ENCODE peak calls at places on chromosomes 6 and 20, in five cellular contexts. One of them, this sample, is unnamed.
A peak's percentile ranks its signal among the peaks of the same experiment; 100 is the strongest.

GRCh38 chr20:49099011-49099410 is 52.9 kb downstream of the CSE1L start:
- DNase-seq in tibial artery: no peak
- DNase-seq in Peyer's patch: no peak
- DNase-seq in colonic mucosa: no peak
- DNase-seq in IMR-90: no peak
- DNase-seq in this sample: no peak

GRCh38 chr6:72040106-72040505 is 153.8 kb downstream of the RIMS1 start:
- DNase-seq in tibial artery: no peak
- DNase-seq in Peyer's patch: no peak
- DNase-seq in colonic mucosa: no peak
- DNase-seq in IMR-90: peak; percentile 8
- DNase-seq in this sample: no peak

GRCh38 chr6:37806213-37806612 is 13.3 kb upstream of the ZFAND3 start:
- DNase-seq in tibial artery: no peak
- DNase-seq in Peyer's patch: peak; percentile 57
- DNase-seq in colonic mucosa: no peak
- DNase-seq in IMR-90: no peak
- DNase-seq in this sample: no peak

GRCh38 chr6:168126566-168127383 is 47.8 kb upstream of the FRMD1 start:
- DNase-seq in tibial artery: no peak
- DNase-seq in Peyer's patch: peak; percentile 15
- DNase-seq in colonic mucosa: peak; percentile 13
- DNase-seq in IMR-90: no peak
- DNase-seq in this sample: no peak

GRCh38 chr6:31065556-31065955 is 46.8 kb downstream of the C6orf15 start:
- DNase-seq in tibial artery: no peak
- DNase-seq in Peyer's patch: no peak
- DNase-seq in colonic mucosa: no peak
- DNase-seq in IMR-90: peak; percentile 16
- DNase-seq in this sample: no peak

GRCh38 chr6:38131527-38131965 is 312.0 kb downstream of the ZFAND3 start:
- DNase-seq in tibial artery: no peak
- DNase-seq in Peyer's patch: no peak
- DNase-seq in colonic mucosa: no peak
- DNase-seq in IMR-90: peak; percentile 99
- DNase-seq in this sample: no peak

GRCh38 chr6:111280445-111280844 is 193.1 kb downstream of the SLC16A10 start:
- DNase-seq in tibial artery: no peak
- DNase-seq in Peyer's patch: no peak
- DNase-seq in colonic mucosa: no peak
- DNase-seq in IMR-90: peak; percentile 39
- DNase-seq in this sample: no peak

GRCh38 chr20:63319164-63320040 is 26.4 kb downstream of the COL20A1 start:
- DNase-seq in tibial artery: peak; percentile 14
- DNase-seq in Peyer's patch: no peak
- DNase-seq in colonic mucosa: no peak
- DNase-seq in IMR-90: no peak
- DNase-seq in this sample: no peak

GRCh38 chr6:38133932-38134703 is 314.6 kb downstream of the ZFAND3 start:
- DNase-seq in tibial artery: no peak
- DNase-seq in Peyer's patch: no peak
- DNase-seq in colonic mucosa: no peak
- DNase-seq in IMR-90: no peak
- DNase-seq in this sample: no peak

GRCh38 chr6:13761361-13762036 is 49.9 kb upstream of the RANBP9 start:
- DNase-seq in tibial artery: no peak
- DNase-seq in Peyer's patch: no peak
- DNase-seq in colonic mucosa: no peak
- DNase-seq in IMR-90: peak; percentile 25
- DNase-seq in this sample: no peak

GRCh38 chr6:35219683-35220326 is 6.0 kb downstream of the SCUBE3 start:
- DNase-seq in tibial artery: no peak
- DNase-seq in Peyer's patch: no peak
- DNase-seq in colonic mucosa: no peak
- DNase-seq in IMR-90: peak; percentile 55
- DNase-seq in this sample: no peak

GRCh38 chr6:75209432-75209723 is 3.5 kb upstream of the COL12A1 start:
- DNase-seq in tibial artery: no peak
- DNase-seq in Peyer's patch: no peak
- DNase-seq in colonic mucosa: no peak
- DNase-seq in IMR-90: no peak
- DNase-seq in this sample: no peak

GRCh38 chr20:63309261-63310071 is 16.5 kb downstream of the COL20A1 start:
- DNase-seq in tibial artery: no peak
- DNase-seq in Peyer's patch: no peak
- DNase-seq in colonic mucosa: no peak
- DNase-seq in IMR-90: peak; percentile 24
- DNase-seq in this sample: peak; percentile 37

GRCh38 chr6:74551896-74552295 is 654.0 kb downstream of the COL12A1 start:
- DNase-seq in tibial artery: no peak
- DNase-seq in Peyer's patch: no peak
- DNase-seq in colonic mucosa: no peak
- DNase-seq in IMR-90: peak; percentile 71
- DNase-seq in this sample: no peak

GRCh38 chr6:95145457-95145856 is 431.9 kb upstream of the MANEA start:
- DNase-seq in tibial artery: no peak
- DNase-seq in Peyer's patch: no peak
- DNase-seq in colonic mucosa: no peak
- DNase-seq in IMR-90: no peak
- DNase-seq in this sample: no peak

GRCh38 chr6:95142661-95143060 is 434.7 kb upstream of the MANEA start:
- DNase-seq in tibial artery: no peak
- DNase-seq in Peyer's patch: no peak
- DNase-seq in colonic mucosa: no peak
- DNase-seq in IMR-90: no peak
- DNase-seq in this sample: no peak

GRCh38 chr6:95143408-95144180 is 433.7 kb upstream of the MANEA start:
- DNase-seq in tibial artery: no peak
- DNase-seq in Peyer's patch: no peak
- DNase-seq in colonic mucosa: no peak
- DNase-seq in IMR-90: no peak
- DNase-seq in this sample: no peak

GRCh38 chr6:95142101-95142500 is 435.2 kb upstream of the MANEA start:
- DNase-seq in tibial artery: no peak
- DNase-seq in Peyer's patch: no peak
- DNase-seq in colonic mucosa: no peak
- DNase-seq in IMR-90: no peak
- DNase-seq in this sample: no peak
- H3K4me3 ChIP-seq in tibial artery: no peak overlapping the region
- H3K4me3 ChIP-seq in Peyer's patch: no peak overlapping the region
- H3K4me3 ChIP-seq in colonic mucosa: no peak overlapping the region
- H3K4me3 ChIP-seq in IMR-90: no peak overlapping the region
- H3K4me3 ChIP-seq in this sample: no peak overlapping the region

DNA sequence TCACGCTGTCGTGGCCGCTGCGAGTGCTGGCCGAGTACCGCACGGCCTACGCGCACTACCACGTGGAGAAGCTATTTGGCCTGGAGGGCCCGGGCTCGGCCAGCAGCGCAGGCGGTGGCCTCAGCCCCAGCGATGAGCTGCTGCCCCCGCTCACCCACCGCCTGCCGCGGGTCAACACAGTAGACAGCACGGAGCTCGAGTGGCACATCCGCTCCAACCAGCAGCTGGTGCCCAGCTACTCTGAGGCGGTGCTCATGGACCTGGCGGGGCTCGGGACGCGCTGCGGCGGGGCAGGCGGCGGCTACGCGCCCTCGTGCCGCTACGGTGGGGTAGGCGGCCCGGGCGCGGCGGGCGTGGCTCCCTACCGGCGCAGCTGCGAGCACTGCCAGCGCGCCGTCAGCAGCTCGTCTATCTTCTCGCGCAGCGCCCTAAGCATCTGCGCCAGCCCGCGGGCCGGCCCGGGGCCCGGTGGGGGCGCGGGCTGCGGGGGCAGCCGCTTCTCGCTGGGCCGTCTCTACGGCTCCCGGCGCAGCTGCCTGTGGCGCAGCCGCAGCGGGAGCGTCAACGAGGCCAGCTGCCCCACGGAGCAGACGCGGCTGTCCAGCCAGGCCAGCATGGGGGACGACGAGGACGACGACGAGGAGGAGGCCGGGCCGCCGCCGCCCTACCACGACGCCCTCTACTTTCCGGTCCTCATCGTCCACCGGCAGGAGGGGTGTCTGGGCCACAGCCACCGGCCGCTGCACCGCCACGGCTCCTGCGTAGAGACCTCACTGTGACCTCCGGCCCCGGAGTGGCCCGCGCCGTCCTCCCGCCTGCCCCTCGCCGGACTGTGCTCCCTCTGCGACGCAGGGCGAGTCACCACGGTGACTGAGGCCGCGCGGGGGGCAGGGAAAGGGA is 5.7 kb downstream of the TMEM151B start:
- DNase-seq in tibial artery: no peak
- DNase-seq in Peyer's patch: no peak
- DNase-seq in colonic mucosa: no peak
- DNase-seq in IMR-90: no peak
- DNase-seq in this sample: no peak
- H3K4me3 ChIP-seq in tibial artery: peak overlapping the region; percentile 48
- H3K4me3 ChIP-seq in Peyer's patch: peak overlapping the region; percentile 5
- H3K4me3 ChIP-seq in colonic mucosa: peak overlapping the region; percentile 13
- H3K4me3 ChIP-seq in IMR-90: no peak overlapping the region
- H3K4me3 ChIP-seq in this sample: peak overlapping the region; percentile 30

GRCh38 chr6:121112358-121112757 is 221.9 kb downstream of the TBC1D32 start:
- DNase-seq in tibial artery: no peak
- DNase-seq in Peyer's patch: no peak
- DNase-seq in colonic mucosa: no peak
- DNase-seq in IMR-90: no peak
- DNase-seq in this sample: no peak
- H3K4me3 ChIP-seq in tibial artery: no peak overlapping the region
- H3K4me3 ChIP-seq in Peyer's patch: no peak overlapping the region
- H3K4me3 ChIP-seq in colonic mucosa: no peak overlapping the region
- H3K4me3 ChIP-seq in IMR-90: no peak overlapping the region
- H3K4me3 ChIP-seq in this sample: no peak overlapping the region

DNA sequence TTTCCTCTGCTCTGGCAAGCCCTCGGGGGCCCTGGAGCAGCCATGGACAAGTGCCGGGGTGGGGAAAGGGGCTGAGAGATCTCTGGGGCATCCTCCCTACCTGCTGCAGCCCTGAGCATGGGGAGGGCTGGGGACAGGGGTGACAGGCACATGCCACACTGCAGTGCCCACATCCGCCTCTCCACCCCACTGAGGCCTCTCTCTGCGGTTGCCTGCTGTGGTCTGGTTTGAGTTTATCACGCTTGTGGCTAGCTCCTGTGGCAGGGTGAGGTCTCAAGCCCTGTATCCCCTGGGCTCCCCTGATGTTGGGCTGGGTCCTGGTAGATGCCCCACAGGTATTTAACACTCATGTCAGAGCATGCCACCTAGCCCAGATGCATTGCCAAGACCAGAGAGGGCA is 52.9 kb upstream of the MLN start:
- DNase-seq in tibial artery: no peak
- DNase-seq in Peyer's patch: peak; percentile 68
- DNase-seq in colonic mucosa: no peak
- DNase-seq in IMR-90: no peak
- DNase-seq in this sample: peak; percentile 74
- H3K4me3 ChIP-seq in tibial artery: no peak overlapping the region
- H3K4me3 ChIP-seq in Peyer's patch: no peak overlapping the region
- H3K4me3 ChIP-seq in colonic mucosa: no peak overlapping the region
- H3K4me3 ChIP-seq in IMR-90: no peak overlapping the region
- H3K4me3 ChIP-seq in this sample: peak overlapping the region; percentile 27

DNA sequence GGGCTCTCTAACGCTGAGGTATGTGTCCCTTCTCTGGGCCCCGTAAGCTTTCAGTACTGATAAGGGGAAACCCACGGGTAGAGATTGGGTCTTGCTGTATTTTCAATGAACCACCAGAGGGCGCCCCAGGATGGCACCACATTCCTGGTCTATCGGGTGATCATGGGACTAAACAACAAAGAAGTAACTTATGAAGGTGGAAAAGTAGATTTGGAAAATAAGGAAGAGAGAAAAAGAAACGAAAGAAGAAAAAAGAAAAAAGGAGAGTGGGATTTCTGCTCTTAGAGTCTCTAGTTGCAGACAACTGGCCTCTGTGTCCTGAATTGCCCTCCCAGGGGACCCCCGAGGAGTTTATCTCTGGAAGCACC is 93.8 kb downstream of the GMPR start:
- DNase-seq in tibial artery: peak; percentile 74
- DNase-seq in Peyer's patch: peak; percentile 92
- DNase-seq in colonic mucosa: peak; percentile 86
- DNase-seq in IMR-90: peak; percentile 78
- DNase-seq in this sample: peak; percentile 65
- H3K4me3 ChIP-seq in tibial artery: no peak overlapping the region
- H3K4me3 ChIP-seq in Peyer's patch: no peak overlapping the region
- H3K4me3 ChIP-seq in colonic mucosa: no peak overlapping the region
- H3K4me3 ChIP-seq in IMR-90: no peak overlapping the region
- H3K4me3 ChIP-seq in this sample: peak overlapping the region; percentile 27

GRCh38 chr20:57698191-57698866 is 11.5 kb downstream of the PMEPA1 start:
- DNase-seq in tibial artery: no peak
- DNase-seq in Peyer's patch: peak; percentile 86
- DNase-seq in colonic mucosa: peak; percentile 81
- DNase-seq in IMR-90: peak; percentile 98
- DNase-seq in this sample: peak; percentile 54
- H3K4me3 ChIP-seq in tibial artery: no peak overlapping the region
- H3K4me3 ChIP-seq in Peyer's patch: no peak overlapping the region
- H3K4me3 ChIP-seq in colonic mucosa: no peak overlapping the region
- H3K4me3 ChIP-seq in IMR-90: peak overlapping the region; percentile 5
- H3K4me3 ChIP-seq in this sample: no peak overlapping the region

GRCh38 chr6:27168108-27168507 is 79.4 kb upstream of the PRSS16 start:
- DNase-seq in tibial artery: no peak
- DNase-seq in Peyer's patch: no peak
- DNase-seq in colonic mucosa: no peak
- DNase-seq in IMR-90: peak; percentile 94
- DNase-seq in this sample: no peak
- H3K4me3 ChIP-seq in tibial artery: no peak overlapping the region
- H3K4me3 ChIP-seq in Peyer's patch: no peak overlapping the region
- H3K4me3 ChIP-seq in colonic mucosa: no peak overlapping the region
- H3K4me3 ChIP-seq in IMR-90: no peak overlapping the region
- H3K4me3 ChIP-seq in this sample: no peak overlapping the region

GRCh38 chr6:33903579-33903978 is 99.8 kb upstream of the MLN start:
- DNase-seq in tibial artery: no peak
- DNase-seq in Peyer's patch: no peak
- DNase-seq in colonic mucosa: no peak
- DNase-seq in IMR-90: no peak
- DNase-seq in this sample: no peak
- H3K4me3 ChIP-seq in tibial artery: no peak overlapping the region
- H3K4me3 ChIP-seq in Peyer's patch: no peak overlapping the region
- H3K4me3 ChIP-seq in colonic mucosa: no peak overlapping the region
- H3K4me3 ChIP-seq in IMR-90: no peak overlapping the region
- H3K4me3 ChIP-seq in this sample: peak overlapping the region; percentile 39